ENCODE peak calls at places on chromosome 6, in ten cellular contexts. B is upper lobe of right lung, O is fibroblast of pulmonary artery, P is BJ, W is choroid plexus epithelial cell, S is testis, X is esophagus squamous epithelium, J is heart right ventricle, L is IMR-90, R is kidney. H is an unnamed sample.

GRCh38 chr6:93104195-93104817 is 315.1 kb downstream of the EPHA7 start:
- DNase-seq in B (no peak), O (peak; percentile 0), P (no peak), W (peak; percentile 9), S (no peak), X (no peak), J (no peak), L (no peak), R (no peak), H (no peak)

GRCh38 chr6:31086788-31087440 is 25.5 kb downstream of the C6orf15 start:
- DNase-seq in B (no peak), O (peak; percentile 50), P (no peak), W (peak; percentile 69), S (no peak), X (no peak), J (no peak), L (peak; percentile 84), R (no peak), H (no peak)

GRCh38 chr6:139152892-139153271 is 18.0 kb downstream of the HECA start:
- DNase-seq in B (no peak), O (no peak), P (no peak), W (peak; percentile 56), S (no peak), X (no peak), J (no peak), L (peak; percentile 28), R (no peak), H (no peak)

GRCh38 chr6:27547157-27548075 is 74.5 kb upstream of the ZNF184 start:
- DNase-seq in B (no peak), O (peak; percentile 70), P (no peak), W (peak; percentile 77), S (no peak), X (no peak), J (no peak), L (peak; percentile 68), R (no peak), H (no peak)

GRCh38 chr6:16909599-16910360 is 148.5 kb upstream of the ATXN1 start:
- DNase-seq in B (no peak), O (peak; percentile 72), P (peak; percentile 76), W (peak; percentile 55), S (no peak), X (no peak), J (no peak), L (peak; percentile 91), R (no peak), H (no peak)

GRCh38 chr6:42454428-42454791 is 2.7 kb upstream of the TRERF1 start:
- DNase-seq in B (no peak), O (no peak), P (no peak), W (no peak), S (peak; percentile 61), X (no peak), J (peak; percentile 66), L (no peak), R (peak; percentile 83), H (no peak)

GRCh38 chr6:152146385-152146784 is 338.9 kb downstream of the ESR1 start:
- DNase-seq in B (no peak), O (peak; percentile 58), P (peak; percentile 50), W (peak; percentile 71), S (no peak), X (no peak), J (no peak), L (peak; percentile 91), R (no peak), H (no peak)

GRCh38 chr6:16198061-16198705 is 40.2 kb upstream of the GMPR start:
- DNase-seq in B (no peak), O (no peak), P (no peak), W (no peak), S (no peak), X (no peak), J (no peak), L (no peak), R (peak; percentile 64), H (no peak)

GRCh38 chr6:26022166-26022510 is 59.5 kb downstream of the TRIM38 start:
- DNase-seq in B (no peak), O (peak; percentile 90), P (peak; percentile 59), W (peak; percentile 94), S (peak; percentile 90), X (no peak), J (no peak), L (peak; percentile 88), R (no peak), H (no peak)

GRCh38 chr6:26020983-26021349 is 58.4 kb downstream of the TRIM38 start:
- DNase-seq in B (peak; percentile 84), O (peak; percentile 77), P (no peak), W (peak; percentile 74), S (peak; percentile 57), X (no peak), J (peak; percentile 54), L (peak; percentile 74), R (peak; percentile 89), H (no peak)

GRCh38 chr6:26024651-26025046 is 62.0 kb downstream of the TRIM38 start:
- DNase-seq in B (no peak), O (no peak), P (no peak), W (no peak), S (no peak), X (no peak), J (no peak), L (no peak), R (no peak), H (no peak)

GRCh38 chr6:26021350-26022165 is 59.0 kb downstream of the TRIM38 start:
- DNase-seq in B (peak; percentile 95), O (peak; percentile 95), P (peak; percentile 70), W (peak; percentile 98), S (peak; percentile 96), X (peak; percentile 77), J (peak; percentile 89), L (peak; percentile 93), R (peak; percentile 98), H (peak; percentile 90)

DNA sequence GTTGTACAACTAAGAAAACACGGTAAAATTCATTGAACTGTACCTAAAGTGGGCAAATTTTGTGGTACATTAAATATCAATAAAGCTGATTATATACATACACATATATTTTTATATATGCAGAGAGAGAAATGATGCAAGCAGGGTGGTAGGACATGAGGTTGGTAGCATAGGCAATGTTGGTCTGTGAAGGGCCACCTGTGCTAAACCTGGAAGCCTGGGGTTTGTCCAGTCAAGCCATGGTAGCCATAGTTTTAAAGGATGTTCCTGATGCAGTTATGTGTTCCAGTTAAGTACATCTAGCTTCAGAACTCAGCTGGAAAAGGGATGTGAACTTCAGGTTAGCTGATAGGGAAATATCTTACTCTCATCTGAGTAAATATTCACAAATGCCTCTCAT is 60.1 kb downstream of the TRIM38 start:
- DNase-seq in B (no peak), O (no peak), P (no peak), W (no peak), S (no peak), X (no peak), J (no peak), L (no peak), R (no peak), H (no peak)
- H3K4me3 ChIP-seq in B (no peak overlapping the region), O (no peak overlapping the region), P (no peak overlapping the region), W (no peak overlapping the region), S (no peak overlapping the region), X (no peak overlapping the region), J (no peak overlapping the region), L (no peak overlapping the region), R (no peak overlapping the region), H (peak overlapping the region; percentile 65)

GRCh38 chr6:138001750-138002349 is 105.4 kb downstream of the PERP start:
- DNase-seq in B (no peak), O (peak; percentile 67), P (no peak), W (peak; percentile 74), S (peak; percentile 81), X (no peak), J (no peak), L (peak; percentile 53), R (no peak), H (no peak)

GRCh38 chr6:138005846-138006245 is 101.4 kb downstream of the PERP start:
- DNase-seq in B (no peak), O (no peak), P (no peak), W (no peak), S (no peak), X (no peak), J (no peak), L (no peak), R (no peak), H (no peak)

GRCh38 chr6:138000955-138001354 is 106.3 kb downstream of the PERP start:
- DNase-seq in B (no peak), O (no peak), P (no peak), W (no peak), S (no peak), X (no peak), J (no peak), L (no peak), R (no peak), H (no peak)

GRCh38 chr6:138007014-138007472 is 100.2 kb downstream of the PERP start:
- DNase-seq in B (no peak), O (peak; percentile 21), P (no peak), W (peak; percentile 42), S (no peak), X (no peak), J (no peak), L (peak; percentile 33), R (no peak), H (no peak)

DNA sequence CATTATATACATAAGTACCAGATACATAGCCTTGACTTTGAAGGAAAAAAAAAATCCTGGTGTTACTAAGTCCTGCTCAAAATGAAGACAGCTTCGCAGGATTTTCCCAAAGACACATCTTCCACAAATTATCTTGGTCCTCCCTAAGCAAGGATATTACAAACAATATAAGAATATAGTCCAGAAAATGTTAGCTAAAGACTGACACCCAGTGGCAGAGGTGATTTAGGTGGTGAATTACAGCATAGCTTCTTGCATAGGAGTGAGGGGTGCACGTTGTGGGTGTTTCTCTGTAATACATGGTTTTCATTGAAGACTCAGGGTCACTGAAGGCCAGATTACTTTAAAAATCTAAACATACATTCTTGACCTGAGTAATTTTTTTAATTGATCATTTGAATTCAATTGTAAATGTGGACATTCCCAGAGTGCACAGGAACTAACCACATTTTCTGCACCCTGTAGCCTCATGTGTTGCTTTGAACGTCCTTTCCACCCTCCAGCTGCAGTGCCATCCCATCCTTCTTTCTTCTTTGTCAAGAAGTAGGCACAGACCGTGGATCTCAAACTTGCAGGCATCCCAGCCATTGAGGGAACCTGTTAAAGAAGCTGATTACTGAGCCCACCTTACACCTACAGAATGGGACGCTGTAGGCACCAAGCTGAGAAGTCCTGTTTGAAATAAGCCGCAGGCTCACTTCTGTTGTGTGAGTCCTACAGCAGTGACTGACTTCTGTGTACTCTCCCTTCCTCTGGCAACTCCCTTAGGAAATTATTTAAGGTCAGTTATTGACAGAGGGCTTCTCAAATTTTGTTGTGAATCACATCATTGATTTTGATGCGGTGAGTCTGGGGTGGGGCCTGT is 102.6 kb downstream of the PERP start:
- DNase-seq in B (no peak), O (peak; percentile 60), P (no peak), W (peak; percentile 66), S (peak; percentile 25), X (no peak), J (no peak), L (peak; percentile 41), R (no peak), H (no peak)
- TF ChIP-seq CTCF in B (peak; percentile 51), O (peak; percentile 64), P (peak; percentile 49), W (peak; percentile 61), S (peak; percentile 23), X (no peak), J (peak; percentile 30), L (peak; percentile 47), R (no peak), H (peak; percentile 51)

DNA sequence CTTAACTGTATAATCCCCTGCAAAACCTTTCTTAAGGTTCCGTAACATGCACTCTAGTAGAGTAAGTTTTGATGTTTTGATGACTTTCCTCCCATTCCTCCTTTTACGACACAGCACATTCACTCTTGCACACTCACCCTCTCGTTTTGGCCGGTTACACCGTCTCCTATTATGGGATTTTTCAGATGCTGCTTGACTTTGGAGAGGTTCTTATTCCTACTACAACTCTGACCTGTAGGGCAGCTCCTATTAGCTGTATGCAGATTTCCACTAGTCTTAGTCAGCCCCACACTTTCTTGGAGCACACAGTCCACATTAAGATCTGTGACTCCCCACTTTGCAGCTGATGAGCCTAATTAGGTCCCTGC is 223.7 kb upstream of the SYNCRIP start:
- DNase-seq in B (no peak), O (no peak), P (no peak), W (peak; percentile 18), S (peak; percentile 15), X (no peak), J (no peak), L (peak; percentile 36), R (no peak), H (no peak)
- H3K4me3 ChIP-seq in B (peak overlapping the region; percentile 48), O (peak overlapping the region; percentile 52), P (peak overlapping the region; percentile 48), W (peak overlapping the region; percentile 61), S (no peak overlapping the region), X (peak overlapping the region; percentile 64), J (peak overlapping the region; percentile 52), L (peak overlapping the region; percentile 58), R (peak overlapping the region; percentile 58), H (no peak overlapping the region)

GRCh38 chr6:127514396-127515227 is 4.5 kb downstream of the MTCL3 start:
- DNase-seq in B (peak; percentile 79), O (peak; percentile 67), P (no peak), W (peak; percentile 82), S (peak; percentile 58), X (no peak), J (peak; percentile 19), L (peak; percentile 48), R (peak; percentile 66), H (no peak)

GRCh38 chr6:127515234-127515793 is 3.8 kb downstream of the MTCL3 start:
- DNase-seq in B (no peak), O (peak; percentile 33), P (no peak), W (peak; percentile 50), S (no peak), X (no peak), J (no peak), L (no peak), R (no peak), H (no peak)

GRCh38 chr6:127517698-127518097 is 1.4 kb downstream of the MTCL3 start:
- DNase-seq in B (no peak), O (no peak), P (no peak), W (no peak), S (no peak), X (no peak), J (no peak), L (no peak), R (no peak), H (no peak)

GRCh38 chr6:127516676-127517273 is 2.4 kb downstream of the MTCL3 start:
- DNase-seq in B (peak; percentile 54), O (peak; percentile 56), P (no peak), W (peak; percentile 75), S (peak; percentile 70), X (no peak), J (no peak), L (peak; percentile 57), R (no peak), H (no peak)

GRCh38 chr6:127515794-127516675 is 3.1 kb downstream of the MTCL3 start:
- DNase-seq in B (peak; percentile 82), O (peak; percentile 64), P (peak; percentile 15), W (peak; percentile 75), S (peak; percentile 63), X (no peak), J (peak; percentile 69), L (peak; percentile 55), R (peak; percentile 86), H (no peak)
- TF ChIP-seq CTCF in B (no peak), O (no peak), P (no peak), W (no peak), S (no peak), X (no peak), J (no peak), L (no peak), R (no peak), H (no peak)